ENCODE peak calls at places on chromosomes 11 and 22, in six cellular contexts. One of them, this sample, is unnamed.

GRCh38 chr11:114178656-114179055 is 117.5 kb upstream of the NNMT start:
- DNase-seq in H9: no peak
- DNase-seq in H1: no peak
- DNase-seq in neuronal stem cell: no peak
- DNase-seq in IMR-90: no peak
- DNase-seq in mesendoderm: no peak
- DNase-seq in this sample: no peak

GRCh38 chr11:131038597-131038996 is 122.3 kb upstream of the SNX19 start:
- DNase-seq in neuronal stem cell: no peak
- DNase-seq in H1: no peak
- DNase-seq in mesendoderm: peak; percentile 64
- DNase-seq in H9: no peak
- DNase-seq in IMR-90: no peak
- DNase-seq in this sample: peak; percentile 18

GRCh38 chr11:21965221-21965620 is 227.7 kb upstream of the ANO5 start:
- DNase-seq in H1: no peak
- DNase-seq in neuronal stem cell: no peak
- DNase-seq in mesendoderm: peak; percentile 66
- DNase-seq in H9: no peak
- DNase-seq in IMR-90: no peak
- DNase-seq in this sample: peak; percentile 77

GRCh38 chr11:57514538-57515331 is 767 bp downstream of the SLC43A1 start:
- DNase-seq in H1: no peak
- DNase-seq in IMR-90: peak; percentile 24
- DNase-seq in mesendoderm: peak; percentile 70
- DNase-seq in neuronal stem cell: no peak
- DNase-seq in H9: peak; percentile 59
- DNase-seq in this sample: peak; percentile 23

GRCh38 chr11:119019996-119020395 is 1.4 kb downstream of the TRAPPC4 start:
- DNase-seq in mesendoderm: no peak
- DNase-seq in H9: no peak
- DNase-seq in IMR-90: no peak
- DNase-seq in neuronal stem cell: no peak
- DNase-seq in H1: no peak
- DNase-seq in this sample: no peak

GRCh38 chr11:80593981-80594380 is 1153.2 kb upstream of the TENM4 start:
- DNase-seq in neuronal stem cell: no peak
- DNase-seq in H1: no peak
- DNase-seq in H9: no peak
- DNase-seq in mesendoderm: peak; percentile 67
- DNase-seq in IMR-90: peak; percentile 44
- DNase-seq in this sample: peak; percentile 2

GRCh38 chr11:65695459-65696241 is 16.4 kb upstream of the KAT5 start:
- DNase-seq in neuronal stem cell: no peak
- DNase-seq in H9: no peak
- DNase-seq in IMR-90: no peak
- DNase-seq in mesendoderm: no peak
- DNase-seq in H1: no peak
- DNase-seq in this sample: no peak

GRCh38 chr11:11916981-11917399 is 75.2 kb downstream of the USP47 start:
- DNase-seq in mesendoderm: peak; percentile 61
- DNase-seq in H1: no peak
- DNase-seq in H9: no peak
- DNase-seq in IMR-90: peak; percentile 81
- DNase-seq in neuronal stem cell: no peak
- DNase-seq in this sample: no peak

GRCh38 chr11:36354221-36355003 is 58.3 kb downstream of the PRR5L start:
- DNase-seq in mesendoderm: peak; percentile 34
- DNase-seq in H1: no peak
- DNase-seq in H9: no peak
- DNase-seq in neuronal stem cell: no peak
- DNase-seq in IMR-90: peak; percentile 67
- DNase-seq in this sample: peak; percentile 98

GRCh38 chr11:93517041-93517440 is 26.1 kb downstream of the SMCO4 start:
- DNase-seq in neuronal stem cell: peak; percentile 35
- DNase-seq in IMR-90: no peak
- DNase-seq in H1: no peak
- DNase-seq in mesendoderm: no peak
- DNase-seq in H9: no peak
- DNase-seq in this sample: no peak

GRCh38 chr11:62787005-62787759 is at the start of gene TMEM179B:
- DNase-seq in H9: peak; percentile 98
- DNase-seq in IMR-90: peak; percentile 98
- DNase-seq in H1: peak; percentile 93
- DNase-seq in neuronal stem cell: peak; percentile 97
- DNase-seq in mesendoderm: peak; percentile 99
- DNase-seq in this sample: peak; percentile 100

GRCh38 chr11:26326793-26327400 is 5.0 kb upstream of the ANO3 start:
- DNase-seq in neuronal stem cell: no peak
- DNase-seq in H1: no peak
- DNase-seq in H9: no peak
- DNase-seq in IMR-90: no peak
- DNase-seq in mesendoderm: no peak
- DNase-seq in this sample: no peak

GRCh38 chr11:64376071-64376470 is 17.1 kb downstream of the RPS6KA4 start:
- DNase-seq in mesendoderm: no peak
- DNase-seq in H1: no peak
- DNase-seq in IMR-90: no peak
- DNase-seq in neuronal stem cell: no peak
- DNase-seq in H9: no peak
- DNase-seq in this sample: peak; percentile 74

GRCh38 chr11:69817265-69818236 is 1.7 kb downstream of the FGF3 start:
- DNase-seq in mesendoderm: peak; percentile 41
- DNase-seq in H1: no peak
- DNase-seq in H9: no peak
- DNase-seq in IMR-90: no peak
- DNase-seq in neuronal stem cell: no peak
- DNase-seq in this sample: peak; percentile 40

GRCh38 chr11:131723088-131723487 is 352.7 kb downstream of the NTM start:
- DNase-seq in H1: no peak
- DNase-seq in IMR-90: no peak
- DNase-seq in mesendoderm: no peak
- DNase-seq in H9: no peak
- DNase-seq in neuronal stem cell: no peak
- DNase-seq in this sample: no peak

DNA sequence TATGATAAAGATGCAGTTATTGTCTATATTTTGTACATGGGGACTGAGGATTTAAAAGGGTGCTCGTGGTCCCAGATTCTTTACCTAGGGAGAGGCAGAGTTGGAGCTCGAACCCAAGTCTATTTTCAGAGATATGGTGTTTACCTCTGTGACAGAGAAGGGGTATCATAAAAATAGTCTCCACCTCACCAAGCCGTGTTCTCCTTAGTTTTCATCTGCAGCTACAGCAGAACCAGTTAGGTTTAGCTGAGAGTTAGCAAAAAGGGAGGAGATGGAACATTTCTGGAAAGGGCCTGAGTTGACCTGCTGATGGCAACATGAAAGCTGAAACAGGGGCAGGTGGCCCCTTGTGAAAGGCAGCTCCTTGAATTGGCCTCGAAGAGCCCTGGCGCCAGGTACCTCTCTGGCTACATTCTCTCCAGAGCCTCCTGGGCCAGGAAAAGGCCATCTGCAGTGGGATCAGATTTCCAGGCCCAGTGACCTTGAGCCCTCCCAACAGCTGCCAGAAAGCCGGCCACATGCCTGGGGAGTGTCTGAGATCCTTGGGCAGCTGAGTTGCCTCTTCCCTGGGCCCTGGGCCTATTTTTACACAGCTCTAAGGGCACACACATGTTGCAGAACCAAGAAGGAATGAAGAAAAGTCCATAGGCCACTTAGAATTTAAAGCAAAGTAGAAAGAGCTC is 136.6 kb downstream of the NAV2 start:
- DNase-seq in neuronal stem cell: no peak
- DNase-seq in H9: no peak
- DNase-seq in mesendoderm: no peak
- DNase-seq in IMR-90: peak; percentile 41
- DNase-seq in H1: no peak
- DNase-seq in this sample: no peak
- H3K4me1 ChIP-seq in neuronal stem cell: peaks cover 49% of the 10 kb centered on the region
- H3K4me1 ChIP-seq in H9: peaks cover 4% of the 10 kb centered on the region
- H3K4me1 ChIP-seq in mesendoderm: peaks cover 2% of the 10 kb centered on the region
- H3K4me1 ChIP-seq in IMR-90: peaks cover 7% of the 10 kb centered on the region
- H3K4me1 ChIP-seq in H1: peaks cover 2% of the 10 kb centered on the region
- H3K4me1 ChIP-seq in this sample: peaks cover 3% of the 10 kb centered on the region

DNA sequence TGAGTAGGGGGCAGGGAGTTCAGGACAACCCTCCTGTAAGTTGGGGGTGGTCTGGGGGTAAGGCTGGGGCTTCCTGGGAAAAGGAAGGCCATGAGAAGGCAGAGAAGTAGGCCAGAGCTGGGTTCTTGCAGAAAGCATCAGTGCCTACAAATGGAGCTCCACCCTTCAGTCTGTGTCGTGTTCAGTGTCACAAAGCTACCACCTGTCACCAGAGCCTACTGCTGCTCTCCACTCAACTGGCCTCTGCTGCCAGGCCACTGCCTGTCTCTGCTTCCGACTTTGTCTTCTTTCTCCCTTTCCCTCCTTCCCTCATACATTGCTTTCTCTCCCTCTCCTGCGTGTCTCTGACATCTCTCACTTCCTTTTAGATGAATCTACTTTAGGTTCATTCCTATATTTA is 3.4 kb upstream of the WBP2NL start:
- DNase-seq in mesendoderm: no peak
- DNase-seq in IMR-90: no peak
- DNase-seq in H1: no peak
- DNase-seq in H9: no peak
- DNase-seq in neuronal stem cell: no peak
- DNase-seq in this sample: no peak
- H3K4me2 ChIP-seq in mesendoderm: no peak overlapping the region
- H3K4me2 ChIP-seq in IMR-90: no peak overlapping the region
- H3K4me2 ChIP-seq in H1: no peak overlapping the region
- H3K4me2 ChIP-seq in H9: no peak overlapping the region
- H3K4me2 ChIP-seq in neuronal stem cell: no peak overlapping the region
- H3K4me2 ChIP-seq in this sample: no peak overlapping the region

GRCh38 chr11:77167791-77168190 is 39.7 kb downstream of the MYO7A start:
- DNase-seq in neuronal stem cell: no peak
- DNase-seq in H9: no peak
- DNase-seq in IMR-90: no peak
- DNase-seq in H1: no peak
- DNase-seq in mesendoderm: no peak
- DNase-seq in this sample: no peak

GRCh38 chr11:77166021-77166420 is 38.0 kb downstream of the MYO7A start:
- DNase-seq in H1: no peak
- DNase-seq in H9: no peak
- DNase-seq in neuronal stem cell: no peak
- DNase-seq in mesendoderm: no peak
- DNase-seq in IMR-90: no peak
- DNase-seq in this sample: no peak

GRCh38 chr11:77163271-77163670 is 35.2 kb downstream of the MYO7A start:
- DNase-seq in mesendoderm: no peak
- DNase-seq in neuronal stem cell: no peak
- DNase-seq in H1: no peak
- DNase-seq in IMR-90: no peak
- DNase-seq in H9: no peak
- DNase-seq in this sample: peak; percentile 95

GRCh38 chr11:77167111-77167626 is 39.1 kb downstream of the MYO7A start:
- DNase-seq in H9: no peak
- DNase-seq in H1: no peak
- DNase-seq in neuronal stem cell: no peak
- DNase-seq in IMR-90: no peak
- DNase-seq in mesendoderm: peak; percentile 6
- DNase-seq in this sample: peak; percentile 69

GRCh38 chr11:77165066-77165465 is 37.0 kb downstream of the MYO7A start:
- DNase-seq in mesendoderm: no peak
- DNase-seq in IMR-90: no peak
- DNase-seq in H9: no peak
- DNase-seq in neuronal stem cell: no peak
- DNase-seq in H1: no peak
- DNase-seq in this sample: no peak
- H3K18ac ChIP-seq in mesendoderm: no peak overlapping the region
- H3K18ac ChIP-seq in IMR-90: no peak overlapping the region
- H3K18ac ChIP-seq in H9: no peak overlapping the region
- H3K18ac ChIP-seq in neuronal stem cell: peak overlapping the region; percentile 83
- H3K18ac ChIP-seq in H1: no peak overlapping the region
- H3K18ac ChIP-seq in this sample: no peak overlapping the region

GRCh38 chr22:23531966-23532735 is 47.9 kb downstream of the IGLL1 start:
- DNase-seq in neuronal stem cell: no peak
- DNase-seq in IMR-90: no peak
- DNase-seq in H1: no peak
- DNase-seq in H9: peak; percentile 25
- DNase-seq in mesendoderm: no peak
- DNase-seq in this sample: no peak
- H3K4me1 ChIP-seq in neuronal stem cell: peaks cover 40% of the 10 kb centered on the region
- H3K4me1 ChIP-seq in IMR-90: no peaks in the 10 kb centered on the region
- H3K4me1 ChIP-seq in H1: peaks cover 27% of the 10 kb centered on the region
- H3K4me1 ChIP-seq in H9: peaks cover 16% of the 10 kb centered on the region
- H3K4me1 ChIP-seq in mesendoderm: peaks cover 27% of the 10 kb centered on the region
- H3K4me1 ChIP-seq in this sample: peaks cover 39% of the 10 kb centered on the region

This sample was measured in trophoblast cell.